ENCODE peak calls at places on chromosomes 16 and 17, in four cellular contexts. M, X, H and T are unnamed samples.

GRCh38 chr16:81997738-81998137 is 13.5 kb downstream of the SDR42E1 start:
- DNase-seq in X (peak), H (no peak), M (no peak), T (peak)

GRCh38 chr17:16255481-16255901 is 38.5 kb downstream of the PIGL start:
- DNase-seq in M (no peak), X (peak), H (no peak), T (no peak)

GRCh38 chr16:86088816-86089215 is 189.9 kb downstream of the IRF8 start:
- DNase-seq in M (no peak), X (no peak), H (no peak), T (no peak)

GRCh38 chr16:7316266-7316888 is 16.3 kb upstream of the RBFOX1 start:
- DNase-seq in M (no peak), X (no peak), H (no peak), T (no peak)

GRCh38 chr16:31461201-31461920 is 2.1 kb downstream of the ARMC5 start:
- DNase-seq in M (no peak), H (no peak), X (no peak), T (no peak)

GRCh38 chr17:45006927-45007461 is 38.9 kb upstream of the C1QL1 start:
- DNase-seq in X (no peak), H (no peak), M (no peak), T (no peak)

GRCh38 chr17:373616-374225 is 21.1 kb upstream of the RPH3AL start:
- DNase-seq in H (no peak), X (no peak), M (no peak), T (no peak)

GRCh38 chr17:78724544-78724943 is 57.5 kb downstream of the CYTH1 start:
- DNase-seq in H (no peak), M (no peak), X (no peak), T (no peak)

GRCh38 chr17:29237476-29238132 is 9.1 kb upstream of the CRYBA1 start:
- DNase-seq in H (no peak), M (peak), X (no peak), T (no peak)

GRCh38 chr17:16584273-16584995 is 15.4 kb upstream of the ZNF287 start:
- DNase-seq in M (no peak), H (peak), X (peak), T (peak)

GRCh38 chr17:67602974-67603373 is 114.8 kb upstream of the NOL11 start:
- DNase-seq in M (peak), H (peak), X (peak), T (peak)

GRCh38 chr17:8072727-8073461 is 14.6 kb downstream of the ALOX12B start:
- DNase-seq in H (no peak), X (no peak), M (no peak), T (no peak)

GRCh38 chr16:50655558-50656055 is 25.5 kb downstream of the SNX20 start:
- DNase-seq in X (no peak), H (no peak), M (no peak), T (no peak)

GRCh38 chr17:81719410-81720266 is 7.6 kb downstream of the SLC25A10 start:
- DNase-seq in M (no peak), X (no peak), H (no peak), T (no peak)

GRCh38 chr17:6752068-6752909 is 3.6 kb upstream of the XAF1 start:
- DNase-seq in H (no peak), M (no peak), X (peak), T (peak)

GRCh38 chr17:82198092-82198491 is 14.6 kb downstream of the CCDC57 start:
- DNase-seq in X (no peak), M (no peak), H (no peak), T (no peak)

GRCh38 chr16:4494746-4495490 is 18.7 kb downstream of the HMOX2 start:
- DNase-seq in H (no peak), M (peak), X (no peak), T (no peak)

GRCh38 chr17:35578929-35579448 is 618 bp upstream of the PEX12 start:
- DNase-seq in M (no peak), X (no peak), H (no peak), T (no peak)

GRCh38 chr16:49660647-49661046 is 195.3 kb downstream of the ZNF423 start:
- DNase-seq in X (no peak), M (no peak), H (no peak), T (no peak)

GRCh38 chr16:30473231-30474061 is 904 bp downstream of the ITGAL start:
- DNase-seq in X (no peak), H (no peak), M (no peak), T (no peak)

GRCh38 chr16:85843471-85844168 is 44.1 kb downstream of the COX4I1 start:
- DNase-seq in X (no peak), M (no peak), H (no peak), T (no peak)

GRCh38 chr17:29010586-29010985 is 4.8 kb upstream of the SEZ6 start:
- DNase-seq in H (no peak), M (no peak), X (no peak), T (no peak)

GRCh38 chr16:12613131-12613991 is 190.3 kb downstream of the CPPED1 start:
- DNase-seq in M (peak), H (no peak), X (no peak), T (peak)

GRCh38 chr16:11395949-11396240 is 50.6 kb downstream of the RMI2 start:
- DNase-seq in X (no peak), M (no peak), H (no peak), T (no peak)

GRCh38 chr16:87297918-87298631 is 19.1 kb downstream of the C16orf95 start:
- DNase-seq in H (peak), M (no peak), X (peak), T (no peak)

DNA sequence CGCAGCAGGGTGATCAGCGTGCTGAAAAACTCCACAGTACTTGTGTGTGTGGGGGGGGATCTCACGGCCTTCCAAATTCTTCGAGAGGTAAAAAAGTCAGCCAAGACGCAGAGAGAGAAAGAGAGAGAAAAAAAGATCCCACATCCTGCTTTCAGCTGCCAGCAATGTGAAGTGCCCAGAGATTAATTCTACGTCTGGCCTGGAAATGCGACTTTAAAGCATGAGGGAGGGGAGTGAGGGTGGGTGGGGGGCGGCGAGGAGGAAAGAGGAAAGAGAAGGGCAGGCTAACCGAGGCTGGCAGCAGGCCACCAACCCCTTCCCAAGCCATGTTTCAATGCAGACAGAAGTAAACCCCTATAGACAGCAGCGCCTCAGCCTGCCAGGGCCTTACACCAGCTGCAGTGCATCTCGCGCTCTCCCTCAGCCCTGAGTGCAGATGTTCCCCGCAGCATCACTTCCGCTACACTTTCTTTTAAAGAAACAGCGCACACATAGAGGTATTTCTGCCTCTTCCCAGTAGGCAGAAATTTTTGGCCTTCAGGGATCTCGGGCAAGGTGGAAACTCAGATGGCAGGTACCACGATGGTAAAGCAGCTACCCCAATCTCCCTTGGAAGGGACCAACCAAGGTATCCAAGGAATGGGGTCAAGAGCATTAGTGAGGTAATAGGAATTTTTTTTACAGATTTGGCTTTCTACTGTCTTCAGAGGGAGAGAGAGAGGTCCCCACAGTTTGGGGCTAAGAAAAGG is 87.8 kb downstream of the SMG6 start:
- DNase-seq in X (peak), H (peak), M (no peak), T (peak)
- TF ChIP-seq POLR2A in X (no peak), H (peak), M (no peak), T (no peak)

GRCh38 chr16:3129137-3130131 is 5.4 kb upstream of the ZNF213 start:
- DNase-seq in H (no peak), X (peak), M (no peak), T (no peak)
- TF ChIP-seq POLR2A in H (peak), X (no peak), M (no peak), T (no peak)

GRCh38 chr16:88977845-88978607 is 1.0 kb upstream of the CBFA2T3 start:
- DNase-seq in X (no peak), M (no peak), H (no peak), T (no peak)

GRCh38 chr16:88976359-88977027 is 514 bp downstream of the CBFA2T3 start:
- DNase-seq in H (no peak), X (no peak), M (no peak), T (no peak)

GRCh38 chr16:88978608-88979346 is 1.8 kb upstream of the CBFA2T3 start:
- DNase-seq in X (no peak), M (no peak), H (peak), T (no peak)

GRCh38 chr16:88975511-88976061 is 1.4 kb downstream of the CBFA2T3 start:
- DNase-seq in H (no peak), M (no peak), X (no peak), T (peak)

DNA sequence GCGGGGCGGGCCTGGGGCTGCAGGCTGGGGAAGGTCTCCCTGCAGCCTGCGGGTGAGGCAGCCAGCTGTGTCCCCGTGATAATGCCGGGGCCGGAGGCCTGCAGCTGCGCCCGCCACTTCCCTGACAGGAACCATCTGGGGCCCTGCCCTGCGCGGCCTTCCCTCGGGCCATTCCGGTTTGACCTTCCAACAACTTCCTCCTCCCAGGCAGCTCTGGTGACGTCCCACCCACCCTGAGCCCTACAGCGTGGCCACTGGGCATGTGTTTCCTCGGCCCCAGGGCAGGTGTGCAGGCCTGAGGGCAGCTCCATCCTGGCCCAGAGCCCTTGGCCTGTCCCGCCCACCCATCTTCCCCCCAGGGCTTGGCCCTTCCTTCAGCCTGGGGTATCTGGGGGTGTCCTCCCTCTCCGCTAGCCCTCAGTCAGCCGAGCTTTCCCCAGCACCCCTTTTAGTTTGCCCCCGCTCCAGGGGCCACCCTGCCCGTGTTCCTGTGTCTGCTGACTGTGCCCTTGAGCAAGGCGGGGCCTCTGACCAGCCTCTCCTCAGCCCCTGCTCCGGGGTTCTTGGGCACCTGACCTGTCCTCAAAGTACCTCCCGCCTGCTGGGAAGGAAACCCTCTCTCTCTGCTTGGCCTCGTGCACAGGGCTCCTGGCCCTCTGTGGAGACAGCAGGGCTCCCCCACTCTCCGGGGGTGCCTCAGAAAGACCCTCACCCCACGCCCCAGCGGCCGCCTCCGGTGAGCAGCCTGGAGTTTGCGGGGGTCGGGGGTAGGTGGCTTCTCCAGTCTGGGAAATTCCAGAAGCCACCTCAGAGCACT is at the start of gene CBFA2T3:
- DNase-seq in X (peak), M (no peak), H (no peak), T (no peak)
- TF ChIP-seq POLR2A in X (no peak), M (no peak), H (no peak), T (no peak)

DNA sequence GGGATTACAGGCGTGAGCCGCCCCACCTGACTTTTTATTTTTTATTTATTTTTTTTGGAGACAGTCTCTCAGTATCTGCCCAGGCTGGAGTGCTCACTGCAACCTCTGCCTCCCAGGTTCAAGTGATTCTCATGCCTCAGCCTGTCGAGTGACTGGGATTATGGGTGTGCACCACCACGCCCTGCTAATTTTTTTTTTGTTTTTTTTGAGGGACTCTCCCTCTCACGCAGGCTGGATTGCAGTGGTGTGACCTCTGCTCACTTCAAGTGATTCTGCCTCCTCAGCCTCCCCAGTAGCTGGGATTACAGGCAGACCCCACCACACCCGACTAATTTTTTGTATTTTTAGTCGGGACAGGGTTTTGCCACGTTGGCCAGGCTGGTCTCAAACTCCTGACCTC is 7.7 kb downstream of the ZNF207 start:
- DNase-seq in X (no peak), H (no peak), M (no peak), T (no peak)
- TF ChIP-seq POLR2A in X (no peak), H (no peak), M (no peak), T (no peak)

DNA sequence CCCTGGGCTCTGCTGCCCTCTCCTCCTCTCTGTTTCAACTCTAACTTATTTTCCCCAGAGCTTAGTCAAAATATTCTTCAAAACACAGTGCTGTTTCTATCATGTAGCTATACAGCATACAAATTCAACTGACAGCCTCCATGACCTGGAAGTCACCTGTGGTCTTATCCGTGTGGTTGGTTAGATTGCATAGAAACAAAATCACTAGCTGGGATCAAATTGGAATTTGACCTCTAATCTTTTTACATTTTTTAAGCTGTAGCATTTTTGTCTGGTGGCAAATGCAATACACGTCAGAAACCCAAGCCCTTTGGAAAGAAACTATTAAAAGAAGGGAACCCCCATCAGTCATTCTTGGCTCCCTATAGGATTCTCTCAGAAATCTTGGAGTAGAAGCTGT is 57.3 kb downstream of the ABCC12 start:
- DNase-seq in H (no peak), X (no peak), M (no peak), T (no peak)
- TF ChIP-seq POLR2A in H (no peak), X (no peak), M (no peak), T (no peak)

GRCh38 chr17:5378566-5379207 is 40.8 kb downstream of the NUP88 start:
- DNase-seq in H (no peak), X (no peak), M (no peak), T (no peak)
- TF ChIP-seq POLR2A in H (peak), X (no peak), M (no peak), T (no peak)

GRCh38 chr17:41393826-41394225 is 3.6 kb downstream of the KRT31 start:
- DNase-seq in X (no peak), H (no peak), M (no peak), T (no peak)

GRCh38 chr17:41393294-41393693 is 4.1 kb downstream of the KRT31 start:
- DNase-seq in M (no peak), X (no peak), H (no peak), T (no peak)

GRCh38 chr17:41392278-41392677 is 5.1 kb downstream of the KRT31 start:
- DNase-seq in H (no peak), M (no peak), X (no peak), T (no peak)

GRCh38 chr17:41391535-41391934 is 5.9 kb downstream of the KRT31 start:
- DNase-seq in M (no peak), H (no peak), X (no peak), T (no peak)

GRCh38 chr17:41390411-41390938 is 6.9 kb downstream of the KRT31 start:
- DNase-seq in H (no peak), X (no peak), M (no peak), T (no peak)
- TF ChIP-seq POLR2A in H (no peak), X (no peak), M (no peak), T (no peak)

GRCh38 chr17:79994602-79995001 is 41.1 kb downstream of the TBC1D16 start:
- DNase-seq in M (no peak), X (no peak), H (no peak), T (no peak)

GRCh38 chr17:79991924-79992656 is 43.6 kb downstream of the TBC1D16 start:
- DNase-seq in M (no peak), X (no peak), H (no peak), T (no peak)

GRCh38 chr17:79995691-79996090 is 40.0 kb downstream of the TBC1D16 start:
- DNase-seq in H (no peak), M (no peak), X (no peak), T (no peak)

GRCh38 chr17:79992657-79993389 is 42.8 kb downstream of the TBC1D16 start:
- DNase-seq in H (no peak), M (no peak), X (no peak), T (no peak)

DNA sequence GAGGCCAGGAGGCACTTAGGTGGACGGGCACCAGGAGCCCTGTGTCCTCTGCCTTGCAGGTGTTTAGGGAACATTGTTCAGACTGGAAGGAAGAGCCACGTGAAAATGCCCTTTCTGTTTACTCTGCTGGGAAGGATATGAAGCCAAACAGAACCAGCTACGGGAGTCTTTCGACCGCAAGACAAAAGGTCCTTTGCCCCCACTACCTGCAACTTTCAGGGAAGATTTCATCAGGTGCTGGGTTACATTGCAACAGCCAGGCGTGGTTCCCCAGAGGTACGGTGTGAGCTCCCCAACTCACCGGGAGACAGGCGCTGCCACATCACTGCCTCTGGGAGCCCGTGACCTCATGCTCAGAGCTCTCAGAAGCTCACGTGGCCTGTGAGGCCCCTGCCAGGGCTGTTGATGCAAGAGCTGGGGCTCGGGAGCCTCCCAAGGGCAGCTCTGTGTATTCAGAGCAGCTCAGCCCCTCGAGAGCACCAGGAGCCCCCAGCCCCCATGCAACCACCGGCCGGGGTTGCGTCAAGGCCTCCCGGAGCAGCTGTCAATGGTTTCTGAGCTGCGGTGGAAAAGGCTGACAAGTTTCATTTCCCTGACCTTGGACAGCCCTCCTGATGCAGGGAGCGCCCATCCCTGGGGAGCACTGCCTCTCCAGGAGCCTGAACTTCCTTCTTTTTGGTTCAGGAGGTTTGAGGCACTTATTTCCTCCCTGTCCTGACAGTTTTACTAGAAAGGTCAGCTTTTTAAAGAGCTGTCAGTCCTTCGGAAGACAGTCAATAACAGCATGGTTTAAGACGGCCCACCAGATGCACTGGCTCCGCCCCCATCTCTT is 42.1 kb downstream of the TBC1D16 start:
- DNase-seq in M (no peak), X (peak), H (no peak), T (peak)
- TF ChIP-seq POLR2A in M (no peak), X (no peak), H (no peak), T (no peak)